ENCODE peak calls at places on chromosomes 16 and 17, in nine cellular contexts. Y, E, C, A, W, M, R, F and N are unnamed samples.

GRCh38 chr17:76354317-76354729 is 607 bp upstream of the PRPSAP1 start:
- DNase-seq in A (no peak), Y (no peak), E (peak), M (no peak), C (no peak), R (no peak), W (no peak), F (no peak), N (no peak)

GRCh38 chr16:77692612-77693011 is 29.7 kb upstream of the NUDT7 start:
- DNase-seq in R (no peak), F (no peak), M (no peak), E (no peak), W (no peak), A (no peak), C (no peak), Y (no peak), N (no peak)

GRCh38 chr17:14827394-14827793 is 437.7 kb downstream of the PMP22 start:
- DNase-seq in A (no peak), Y (no peak), F (no peak), C (no peak), R (no peak), M (no peak), E (no peak), W (no peak), N (no peak)

GRCh38 chr16:88088161-88088581 is 136.9 kb downstream of the BANP start:
- DNase-seq in M (no peak), W (no peak), Y (no peak), E (no peak), C (no peak), R (no peak), F (no peak), A (no peak), N (no peak)

GRCh38 chr17:16050844-16051243 is 51.2 kb downstream of the TTC19 start:
- DNase-seq in F (no peak), W (no peak), E (no peak), R (no peak), C (no peak), A (no peak), Y (no peak), M (no peak), N (no peak)

GRCh38 chr16:20669691-20670090 is 27.8 kb downstream of the ACSM1 start:
- DNase-seq in R (no peak), E (no peak), M (no peak), F (no peak), Y (no peak), W (no peak), A (no peak), C (no peak), N (no peak)

GRCh38 chr17:78986048-78986648 is 6.4 kb upstream of the LGALS3BP start:
- DNase-seq in M (no peak), R (no peak), W (no peak), C (peak), E (no peak), F (peak), Y (peak), A (peak), N (no peak)

GRCh38 chr16:66434619-66435430 is 7.7 kb downstream of the BEAN1 start:
- DNase-seq in R (no peak), A (no peak), F (no peak), C (no peak), E (no peak), Y (no peak), W (no peak), M (no peak), N (no peak)

GRCh38 chr16:379961-380836 is 1.6 kb downstream of the PGAP6 start:
- DNase-seq in A (no peak), C (no peak), W (no peak), R (no peak), M (no peak), E (no peak), F (no peak), Y (no peak), N (no peak)

GRCh38 chr16:82384017-82384416 is 214.0 kb upstream of the MPHOSPH6 start:
- DNase-seq in M (no peak), R (no peak), E (no peak), A (no peak), Y (no peak), C (no peak), F (no peak), W (no peak), N (no peak)

GRCh38 chr16:88905563-88905962 is 39.1 kb upstream of the PABPN1L start:
- DNase-seq in E (no peak), M (no peak), C (no peak), F (no peak), W (no peak), Y (no peak), R (no peak), A (peak), N (peak)

GRCh38 chr16:50668368-50669008 is 12.6 kb downstream of the SNX20 start:
- DNase-seq in Y (peak), W (no peak), R (no peak), M (no peak), C (no peak), E (peak), A (no peak), F (no peak), N (no peak)

GRCh38 chr17:49469831-49470568 is 25.1 kb upstream of the NGFR start:
- DNase-seq in M (no peak), Y (no peak), F (no peak), E (no peak), R (no peak), A (no peak), C (no peak), W (no peak), N (no peak)

GRCh38 chr16:56401482-56401881 is 23.9 kb downstream of the AMFR start:
- DNase-seq in M (peak), F (no peak), A (peak), C (no peak), Y (no peak), W (no peak), E (no peak), R (no peak), N (no peak)

GRCh38 chr16:2671741-2672140 is 10.6 kb upstream of the KCTD5 start:
- DNase-seq in A (no peak), Y (no peak), F (no peak), R (no peak), W (no peak), E (no peak), C (no peak), M (no peak), N (no peak)

GRCh38 chr17:42276359-42276608 is at the start of gene STAT5B:
- DNase-seq in Y (peak), C (peak), R (no peak), W (no peak), M (no peak), A (peak), F (peak), E (peak), N (peak)
- TF ChIP-seq POLR2A in Y (no peak), C (no peak), R (no peak), W (peak), M (peak), A (no peak), F (no peak), E (no peak), N (peak)

DNA sequence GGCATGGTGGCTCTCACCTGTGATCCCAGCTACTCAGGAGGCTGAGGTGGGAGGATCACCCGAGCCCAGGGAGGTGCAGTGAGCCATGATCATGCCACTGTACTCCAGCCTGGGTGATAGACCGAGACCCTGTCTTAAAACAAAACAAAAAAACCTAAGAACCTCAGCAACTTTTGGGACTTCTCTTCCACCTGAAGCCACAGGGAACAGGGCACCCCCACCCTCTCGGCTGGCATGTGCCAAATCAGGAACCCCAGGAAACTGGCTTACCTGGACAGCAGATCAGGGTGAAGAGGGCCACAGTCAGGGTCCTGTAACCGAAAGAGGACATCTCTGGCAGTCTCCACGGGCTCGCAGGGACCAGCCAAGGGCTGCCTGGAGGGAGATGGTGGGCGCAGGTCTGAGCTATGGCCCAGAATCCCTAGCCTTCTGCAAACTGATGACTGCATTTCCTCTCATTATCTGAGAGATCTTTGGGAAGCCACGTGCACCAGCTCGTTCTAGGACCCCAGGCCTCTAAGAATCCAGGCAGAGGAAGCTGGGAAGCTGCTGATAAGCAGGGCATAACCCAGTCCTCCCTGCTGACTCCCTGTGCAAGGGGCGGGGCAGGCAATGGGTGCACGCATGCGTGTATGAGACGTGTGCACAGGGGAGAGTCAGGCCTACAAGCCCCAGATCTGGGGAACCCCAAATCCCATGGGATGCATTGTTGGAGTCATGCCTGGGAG is 8.4 kb downstream of the PRR29 start:
- DNase-seq in R (no peak), A (peak), E (peak), F (peak), Y (no peak), M (no peak), C (no peak), W (peak), N (no peak)
- TF ChIP-seq POLR2AphosphoS5 in R (no peak), A (peak), E (peak), F (peak), Y (peak), M (no peak), C (peak), W (no peak), N (no peak)

DNA sequence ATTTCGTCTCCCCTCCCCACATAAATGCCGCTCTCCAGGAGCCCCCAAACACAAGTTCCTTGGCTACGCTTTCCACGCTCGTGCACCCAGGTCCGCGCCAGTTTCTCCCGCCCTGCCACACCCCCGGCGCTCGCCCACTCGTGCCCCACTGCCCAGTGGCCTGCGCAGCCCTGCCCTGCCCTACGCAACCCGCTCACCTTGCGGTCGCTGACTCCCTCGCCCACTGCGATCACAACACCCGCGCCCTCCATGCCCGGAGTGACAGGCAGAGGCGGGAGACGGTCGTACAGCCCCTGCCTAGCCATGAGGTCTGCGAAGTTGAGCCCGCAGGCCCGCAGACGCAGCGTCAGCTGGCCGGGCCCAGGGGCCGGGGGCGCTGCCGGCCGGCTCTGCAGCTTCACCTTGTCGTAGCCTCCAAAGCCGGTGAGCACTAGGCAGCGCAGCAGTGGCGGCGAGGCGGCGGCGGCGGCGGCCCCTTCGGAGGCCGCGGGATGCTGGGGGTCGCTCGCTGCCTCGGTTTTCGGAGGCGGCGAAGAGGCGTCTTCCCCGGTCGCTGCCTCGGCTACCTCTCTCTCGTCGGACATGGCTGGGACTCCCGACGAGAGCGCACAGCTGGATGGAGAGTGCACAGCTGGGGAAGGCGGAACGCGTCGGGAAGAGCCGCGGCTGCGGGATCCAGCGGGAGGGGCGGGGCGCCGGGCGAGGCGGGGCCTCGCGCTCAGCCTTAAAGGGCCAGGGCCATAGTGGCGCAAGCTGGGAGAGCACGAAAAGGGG is at the start of gene VAT1:
- DNase-seq in W (no peak), A (peak), R (no peak), E (peak), F (peak), M (peak), Y (peak), C (peak), N (peak)
- TF ChIP-seq POLR2A in W (no peak), A (peak), R (no peak), E (no peak), F (peak), M (no peak), Y (no peak), C (peak), N (no peak)

GRCh38 chr17:32142038-32142856 is at the start of gene RHOT1:
- DNase-seq in R (no peak), Y (peak), F (peak), W (peak), E (peak), M (peak), C (peak), A (peak), N (peak)
- TF ChIP-seq POLR2AphosphoS5 in R (no peak), Y (no peak), F (no peak), W (peak), E (peak), M (peak), C (no peak), A (peak), N (no peak)